ENCODE peak calls at places on chromosomes 1 and 21, in five cellular contexts. One of them, this sample, is unnamed.

GRCh38 chr1:64186138-64186897 is 17.1 kb upstream of the UBE2U start:
- DNase-seq in Panc1: no peak
- DNase-seq in breast epithelium: no peak
- DNase-seq in sigmoid colon: no peak
- DNase-seq in SK-N-SH: no peak
- DNase-seq in this sample: no peak

GRCh38 chr1:67528141-67528540 is 97.9 kb upstream of the SERBP1 start:
- DNase-seq in breast epithelium: no peak
- DNase-seq in Panc1: no peak
- DNase-seq in sigmoid colon: no peak
- DNase-seq in SK-N-SH: no peak
- DNase-seq in this sample: no peak

GRCh38 chr1:245969274-245969673 is 537.8 kb downstream of the SMYD3 start:
- DNase-seq in sigmoid colon: no peak
- DNase-seq in breast epithelium: no peak
- DNase-seq in Panc1: peak; percentile 42
- DNase-seq in SK-N-SH: no peak
- DNase-seq in this sample: no peak

GRCh38 chr1:9482403-9482802 is 56.9 kb upstream of the SLC25A33 start:
- DNase-seq in Panc1: no peak
- DNase-seq in sigmoid colon: no peak
- DNase-seq in SK-N-SH: no peak
- DNase-seq in breast epithelium: no peak
- DNase-seq in this sample: no peak

GRCh38 chr21:43884861-43885370 is 19.9 kb downstream of the AGPAT3 start:
- DNase-seq in sigmoid colon: peak; percentile 53
- DNase-seq in SK-N-SH: no peak
- DNase-seq in breast epithelium: no peak
- DNase-seq in Panc1: no peak
- DNase-seq in this sample: no peak

GRCh38 chr1:113168946-113169345 is 95.9 kb downstream of the LRIG2 start:
- DNase-seq in SK-N-SH: no peak
- DNase-seq in sigmoid colon: no peak
- DNase-seq in Panc1: no peak
- DNase-seq in breast epithelium: no peak
- DNase-seq in this sample: no peak

GRCh38 chr1:161068306-161069200 is 1.1 kb downstream of the ARHGAP30 start:
- DNase-seq in breast epithelium: no peak
- DNase-seq in sigmoid colon: peak; percentile 80
- DNase-seq in Panc1: no peak
- DNase-seq in SK-N-SH: no peak
- DNase-seq in this sample: no peak

GRCh38 chr1:164759144-164759920 is 200.3 kb downstream of the PBX1 start:
- DNase-seq in SK-N-SH: no peak
- DNase-seq in Panc1: no peak
- DNase-seq in sigmoid colon: no peak
- DNase-seq in breast epithelium: no peak
- DNase-seq in this sample: no peak

GRCh38 chr1:163069142-163069541 is at the start of gene RGS4:
- DNase-seq in Panc1: no peak
- DNase-seq in sigmoid colon: peak; percentile 79
- DNase-seq in SK-N-SH: peak; percentile 73
- DNase-seq in breast epithelium: no peak
- DNase-seq in this sample: no peak

GRCh38 chr1:218357893-218358232 is 12.7 kb downstream of the TGFB2 start:
- DNase-seq in SK-N-SH: no peak
- DNase-seq in sigmoid colon: no peak
- DNase-seq in Panc1: no peak
- DNase-seq in breast epithelium: no peak
- DNase-seq in this sample: no peak

GRCh38 chr21:46127239-46128105 is 27.9 kb downstream of the FTCD start:
- DNase-seq in breast epithelium: peak; percentile 24
- DNase-seq in Panc1: no peak
- DNase-seq in SK-N-SH: no peak
- DNase-seq in sigmoid colon: peak; percentile 63
- DNase-seq in this sample: no peak

GRCh38 chr1:178241057-178241456 is 147.2 kb downstream of the RASAL2 start:
- DNase-seq in SK-N-SH: no peak
- DNase-seq in breast epithelium: no peak
- DNase-seq in Panc1: no peak
- DNase-seq in sigmoid colon: no peak
- DNase-seq in this sample: no peak

GRCh38 chr1:70672333-70672935 is 261.4 kb downstream of the CTH start:
- DNase-seq in Panc1: no peak
- DNase-seq in breast epithelium: no peak
- DNase-seq in sigmoid colon: no peak
- DNase-seq in SK-N-SH: no peak
- DNase-seq in this sample: no peak

GRCh38 chr1:106675558-106675957 is 380.9 kb upstream of the PRMT6 start:
- DNase-seq in sigmoid colon: no peak
- DNase-seq in Panc1: no peak
- DNase-seq in SK-N-SH: no peak
- DNase-seq in breast epithelium: no peak
- DNase-seq in this sample: no peak

GRCh38 chr1:77956464-77956863 is 22.4 kb downstream of the FUBP1 start:
- DNase-seq in breast epithelium: no peak
- DNase-seq in Panc1: no peak
- DNase-seq in sigmoid colon: no peak
- DNase-seq in SK-N-SH: no peak
- DNase-seq in this sample: no peak

GRCh38 chr1:12518956-12519707 is 98.9 kb downstream of the DHRS3 start:
- DNase-seq in sigmoid colon: peak; percentile 97
- DNase-seq in SK-N-SH: no peak
- DNase-seq in Panc1: no peak
- DNase-seq in breast epithelium: no peak
- DNase-seq in this sample: no peak

GRCh38 chr1:231190456-231190855 is 28.6 kb downstream of the TRIM67 start:
- DNase-seq in Panc1: no peak
- DNase-seq in SK-N-SH: no peak
- DNase-seq in sigmoid colon: no peak
- DNase-seq in breast epithelium: no peak
- DNase-seq in this sample: no peak

GRCh38 chr1:172608098-172608601 is 50.8 kb upstream of the FASLG start:
- DNase-seq in breast epithelium: no peak
- DNase-seq in sigmoid colon: no peak
- DNase-seq in SK-N-SH: no peak
- DNase-seq in Panc1: no peak
- DNase-seq in this sample: no peak

GRCh38 chr1:17207966-17208418 is 3.1 kb downstream of the PADI1 start:
- DNase-seq in sigmoid colon: no peak
- DNase-seq in Panc1: peak; percentile 61
- DNase-seq in SK-N-SH: no peak
- DNase-seq in breast epithelium: no peak
- DNase-seq in this sample: peak; percentile 92

GRCh38 chr21:46095106-46095719 is 2.7 kb upstream of the COL6A2 start:
- DNase-seq in breast epithelium: no peak
- DNase-seq in Panc1: no peak
- DNase-seq in SK-N-SH: no peak
- DNase-seq in sigmoid colon: peak; percentile 66
- DNase-seq in this sample: no peak

GRCh38 chr1:245988393-245989078 is 518.5 kb downstream of the SMYD3 start:
- DNase-seq in SK-N-SH: no peak
- DNase-seq in sigmoid colon: no peak
- DNase-seq in Panc1: no peak
- DNase-seq in breast epithelium: no peak
- DNase-seq in this sample: no peak

GRCh38 chr1:59142663-59143487 is 154.0 kb upstream of the FGGY start:
- DNase-seq in sigmoid colon: no peak
- DNase-seq in Panc1: peak; percentile 78
- DNase-seq in breast epithelium: no peak
- DNase-seq in SK-N-SH: no peak
- DNase-seq in this sample: no peak

GRCh38 chr1:91345395-91346005 is 59.1 kb downstream of the HFM1 start:
- DNase-seq in breast epithelium: no peak
- DNase-seq in SK-N-SH: no peak
- DNase-seq in Panc1: no peak
- DNase-seq in sigmoid colon: no peak
- DNase-seq in this sample: peak; percentile 51

GRCh38 chr21:31347435-31348032 is 3.5 kb upstream of the TIAM1 start:
- DNase-seq in Panc1: no peak
- DNase-seq in SK-N-SH: peak; percentile 56
- DNase-seq in breast epithelium: no peak
- DNase-seq in sigmoid colon: no peak
- DNase-seq in this sample: peak; percentile 3

GRCh38 chr1:115883240-115883639 is 42.3 kb upstream of the NHLH2 start:
- DNase-seq in sigmoid colon: no peak
- DNase-seq in breast epithelium: no peak
- DNase-seq in SK-N-SH: no peak
- DNase-seq in Panc1: no peak
- DNase-seq in this sample: no peak

GRCh38 chr1:101290119-101290921 is 53.5 kb downstream of the S1PR1 start:
- DNase-seq in SK-N-SH: no peak
- DNase-seq in breast epithelium: no peak
- DNase-seq in Panc1: no peak
- DNase-seq in sigmoid colon: no peak
- DNase-seq in this sample: no peak

GRCh38 chr1:152673016-152673415 is 2.1 kb upstream of the LCE2C start:
- DNase-seq in breast epithelium: no peak
- DNase-seq in SK-N-SH: no peak
- DNase-seq in sigmoid colon: no peak
- DNase-seq in Panc1: no peak
- DNase-seq in this sample: no peak

GRCh38 chr1:177355575-177355974 is 184.8 kb downstream of the BRINP2 start:
- DNase-seq in SK-N-SH: peak; percentile 41
- DNase-seq in sigmoid colon: no peak
- DNase-seq in breast epithelium: no peak
- DNase-seq in Panc1: peak; percentile 2
- DNase-seq in this sample: no peak

GRCh38 chr21:42189860-42190491 is 29.0 kb upstream of the ABCG1 start:
- DNase-seq in Panc1: no peak
- DNase-seq in breast epithelium: no peak
- DNase-seq in sigmoid colon: no peak
- DNase-seq in SK-N-SH: no peak
- DNase-seq in this sample: no peak

GRCh38 chr1:172960454-172961208 is 90.1 kb downstream of the TNFSF18 start:
- DNase-seq in Panc1: no peak
- DNase-seq in breast epithelium: no peak
- DNase-seq in SK-N-SH: no peak
- DNase-seq in sigmoid colon: no peak
- DNase-seq in this sample: no peak

GRCh38 chr1:175000697-175001187 is 995 bp downstream of the CACYBP start:
- DNase-seq in Panc1: no peak
- DNase-seq in SK-N-SH: no peak
- DNase-seq in breast epithelium: no peak
- DNase-seq in sigmoid colon: no peak
- DNase-seq in this sample: no peak

GRCh38 chr21:45004059-45004422 is 64.2 kb downstream of the SLX9 start:
- DNase-seq in breast epithelium: no peak
- DNase-seq in SK-N-SH: no peak
- DNase-seq in sigmoid colon: no peak
- DNase-seq in Panc1: no peak
- DNase-seq in this sample: no peak

GRCh38 chr1:228515200-228515834 is 28.1 kb downstream of the RNF187 start:
- DNase-seq in SK-N-SH: peak; percentile 76
- DNase-seq in sigmoid colon: no peak
- DNase-seq in breast epithelium: no peak
- DNase-seq in Panc1: no peak
- DNase-seq in this sample: peak; percentile 37

GRCh38 chr1:31617218-31617916 is at the start of gene HCRTR1:
- DNase-seq in Panc1: no peak
- DNase-seq in breast epithelium: no peak
- DNase-seq in sigmoid colon: no peak
- DNase-seq in SK-N-SH: peak; percentile 67
- DNase-seq in this sample: no peak

GRCh38 chr1:31615414-31615813 is 2.1 kb upstream of the HCRTR1 start:
- DNase-seq in sigmoid colon: no peak
- DNase-seq in breast epithelium: no peak
- DNase-seq in SK-N-SH: no peak
- DNase-seq in Panc1: no peak
- DNase-seq in this sample: no peak

GRCh38 chr1:31618916-31619846 is 1.7 kb downstream of the HCRTR1 start:
- DNase-seq in breast epithelium: no peak
- DNase-seq in Panc1: no peak
- DNase-seq in sigmoid colon: no peak
- DNase-seq in SK-N-SH: no peak
- DNase-seq in this sample: no peak

GRCh38 chr1:31615939-31616338 is 1.6 kb upstream of the HCRTR1 start:
- DNase-seq in sigmoid colon: no peak
- DNase-seq in breast epithelium: no peak
- DNase-seq in Panc1: no peak
- DNase-seq in SK-N-SH: no peak
- DNase-seq in this sample: no peak

GRCh38 chr1:31617917-31618746 is 643 bp downstream of the HCRTR1 start:
- DNase-seq in sigmoid colon: no peak
- DNase-seq in breast epithelium: no peak
- DNase-seq in Panc1: no peak
- DNase-seq in SK-N-SH: peak; percentile 94
- DNase-seq in this sample: no peak
- H3K4me3 ChIP-seq in sigmoid colon: peak overlapping the region; percentile 11
- H3K4me3 ChIP-seq in breast epithelium: peak overlapping the region; percentile 71
- H3K4me3 ChIP-seq in Panc1: peak overlapping the region; percentile 47
- H3K4me3 ChIP-seq in SK-N-SH: peak overlapping the region; percentile 68
- H3K4me3 ChIP-seq in this sample: peak overlapping the region; percentile 83

GRCh38 chr1:54488831-54489626 is 59.0 kb upstream of the ACOT11 start:
- DNase-seq in SK-N-SH: peak; percentile 95
- DNase-seq in Panc1: peak; percentile 24
- DNase-seq in breast epithelium: peak; percentile 76
- DNase-seq in sigmoid colon: peak; percentile 90
- DNase-seq in this sample: no peak
- TF ChIP-seq POLR2AphosphoS5 in SK-N-SH: no peak
- TF ChIP-seq POLR2AphosphoS5 in Panc1: no peak
- TF ChIP-seq POLR2AphosphoS5 in breast epithelium: peak; percentile 54
- TF ChIP-seq POLR2AphosphoS5 in sigmoid colon: no peak
- TF ChIP-seq POLR2AphosphoS5 in this sample: no peak

GRCh38 chr1:25747046-25747705 is 52.8 kb upstream of the SELENON start:
- DNase-seq in Panc1: no peak
- DNase-seq in sigmoid colon: no peak
- DNase-seq in breast epithelium: no peak
- DNase-seq in SK-N-SH: no peak
- DNase-seq in this sample: no peak
- H3K4me3 ChIP-seq in Panc1: no peak overlapping the region
- H3K4me3 ChIP-seq in sigmoid colon: no peak overlapping the region
- H3K4me3 ChIP-seq in breast epithelium: no peak overlapping the region
- H3K4me3 ChIP-seq in SK-N-SH: no peak overlapping the region
- H3K4me3 ChIP-seq in this sample: no peak overlapping the region

DNA sequence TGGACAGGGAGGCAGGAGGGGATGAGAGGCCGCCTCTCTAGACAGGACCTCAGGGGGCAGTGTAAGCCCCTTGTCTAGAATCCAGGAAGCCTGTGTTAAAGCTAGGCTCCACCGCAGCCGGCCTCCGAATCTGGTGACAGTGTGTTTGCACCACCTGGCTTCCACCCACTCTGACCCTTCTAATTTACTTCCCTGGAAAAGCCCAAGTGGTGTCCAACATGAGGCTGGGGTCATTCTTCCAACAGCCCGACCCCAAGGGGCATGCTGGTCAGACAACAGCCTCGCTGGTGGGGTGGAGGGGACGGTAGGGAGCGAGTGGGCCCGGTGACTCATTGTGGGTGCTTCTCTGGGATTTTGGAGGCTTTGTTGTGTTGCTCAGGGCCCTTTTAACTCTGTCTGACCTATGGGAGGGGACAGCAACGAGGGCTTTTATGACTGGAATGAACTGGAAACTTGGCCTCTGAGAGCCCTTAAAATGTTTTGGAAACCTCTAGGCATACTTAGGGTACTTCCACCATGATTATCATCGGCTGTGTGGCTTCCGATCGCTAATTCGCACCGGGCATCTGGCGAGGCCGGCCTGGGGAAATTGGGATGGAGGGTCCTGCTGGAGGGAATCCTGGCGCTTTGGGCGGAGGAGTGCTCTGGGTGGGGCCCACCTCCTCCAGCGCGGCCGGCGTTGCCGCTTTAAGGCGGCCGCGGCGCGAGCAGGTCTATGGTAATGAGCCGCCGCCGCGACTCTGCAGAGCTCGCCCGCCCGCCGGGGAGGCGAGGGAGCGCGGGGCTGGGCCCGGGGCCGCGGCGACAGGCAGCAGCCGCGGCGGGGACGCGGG is at the start of gene CELSR2:
- DNase-seq in SK-N-SH: peak; percentile 95
- DNase-seq in Panc1: no peak
- DNase-seq in sigmoid colon: peak; percentile 69
- DNase-seq in breast epithelium: no peak
- DNase-seq in this sample: no peak
- TF ChIP-seq POLR2AphosphoS5 in SK-N-SH: no peak
- TF ChIP-seq POLR2AphosphoS5 in Panc1: no peak
- TF ChIP-seq POLR2AphosphoS5 in sigmoid colon: peak; percentile 7
- TF ChIP-seq POLR2AphosphoS5 in breast epithelium: no peak
- TF ChIP-seq POLR2AphosphoS5 in this sample: peak; percentile 29

This sample was measured in SK-N-MC.